ENCODE peak calls at places on chromosome X, in nine cellular contexts. E, J, P, R, Y, O, A, N and D are unnamed samples. For H3K36me3, the result is how much of the 10 kb centered on the place peaks cover.

GRCh38 chrX:24494544-24495113 is 29.5 kb downstream of the PDK3 start:
- DNase-seq in E (peak), J (peak), P (no peak), R (peak), Y (no peak), O (peak), A (peak), N (no peak), D (peak)

GRCh38 chrX:131783555-131784338 is 239.4 kb upstream of the STK26 start:
- DNase-seq in E (no peak), J (peak), P (peak), R (no peak), Y (peak), O (no peak), A (peak), N (no peak), D (no peak)

GRCh38 chrX:43969504-43970501 is 3.4 kb downstream of the NDP start:
- DNase-seq in E (no peak), J (no peak), P (no peak), R (peak), Y (no peak), O (no peak), A (peak), N (no peak), D (no peak)

GRCh38 chrX:78548012-78548411 is 111.1 kb downstream of the RTL3 start:
- DNase-seq in E (no peak), J (no peak), P (no peak), R (no peak), Y (no peak), O (no peak), A (peak), N (no peak), D (no peak)

GRCh38 chrX:130393451-130394074 is 8.1 kb upstream of the GPR119 start:
- DNase-seq in E (peak), J (no peak), P (peak), R (peak), Y (peak), O (peak), A (peak), N (peak), D (peak)

GRCh38 chrX:13339607-13340006 is 19.8 kb upstream of the ATXN3L start:
- DNase-seq in E (no peak), J (no peak), P (no peak), R (no peak), Y (no peak), O (no peak), A (no peak), N (no peak), D (no peak)

GRCh38 chrX:35842657-35843056 is 44.5 kb downstream of the MAGEB16 start:
- DNase-seq in E (no peak), J (no peak), P (peak), R (peak), Y (no peak), O (no peak), A (no peak), N (no peak), D (no peak)

GRCh38 chrX:30864383-30864785 is 24.7 kb downstream of the TAB3 start:
- DNase-seq in E (no peak), J (no peak), P (no peak), R (no peak), Y (no peak), O (peak), A (no peak), N (no peak), D (no peak)

GRCh38 chrX:43949669-43950068 is 23.5 kb downstream of the NDP start:
- DNase-seq in E (no peak), J (no peak), P (no peak), R (peak), Y (no peak), O (peak), A (no peak), N (no peak), D (peak)

GRCh38 chrX:39907964-39908616 is 189.7 kb downstream of the BCOR start:
- DNase-seq in E (peak), J (peak), P (no peak), R (no peak), Y (peak), O (peak), A (peak), N (peak), D (no peak)

GRCh38 chrX:150547511-150548115 is 20.8 kb upstream of the MTM1 start:
- DNase-seq in E (peak), J (peak), P (peak), R (peak), Y (peak), O (peak), A (peak), N (peak), D (no peak)

GRCh38 chrX:150546711-150547153 is 21.7 kb upstream of the MTM1 start:
- DNase-seq in E (no peak), J (no peak), P (no peak), R (no peak), Y (no peak), O (peak), A (no peak), N (no peak), D (no peak)

GRCh38 chrX:150548684-150549083 is 19.7 kb upstream of the MTM1 start:
- DNase-seq in E (no peak), J (no peak), P (no peak), R (no peak), Y (no peak), O (no peak), A (peak), N (no peak), D (no peak)

GRCh38 chrX:150544835-150545790 is 23.3 kb upstream of the MTM1 start:
- DNase-seq in E (no peak), J (no peak), P (no peak), R (no peak), Y (no peak), O (peak), A (no peak), N (no peak), D (no peak)

GRCh38 chrX:150548251-150548650 is 20.2 kb upstream of the MTM1 start:
- DNase-seq in E (no peak), J (no peak), P (no peak), R (no peak), Y (no peak), O (no peak), A (no peak), N (no peak), D (no peak)
- H3K4me3 ChIP-seq in E (no peak), J (no peak), P (no peak), R (no peak), Y (peak), O (peak), A (no peak), N (no peak), D (no peak)

DNA sequence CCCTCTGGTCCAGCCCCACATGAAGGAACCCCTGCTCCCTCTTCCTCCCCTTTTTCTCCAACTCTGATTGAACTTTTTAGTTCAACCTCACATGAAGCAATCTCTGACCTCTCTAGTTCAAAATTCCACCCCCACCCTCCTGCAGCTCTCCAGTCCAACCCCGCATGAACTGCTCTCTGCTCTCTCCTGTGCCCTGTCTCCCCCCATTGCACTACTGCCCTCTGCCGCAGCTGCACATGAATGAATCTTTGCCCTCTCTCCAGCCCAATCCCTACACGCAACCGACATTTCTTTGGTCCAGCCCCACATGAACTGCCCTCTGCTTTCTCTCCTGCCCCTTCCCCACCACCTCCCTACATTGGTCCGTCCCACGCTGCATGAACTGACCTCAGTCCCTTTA is 6.9 kb downstream of the CETN2 start:
- DNase-seq in E (no peak), J (no peak), P (no peak), R (no peak), Y (no peak), O (no peak), A (no peak), N (no peak), D (no peak)
- H3K36me3 ChIP-seq in E (under half), J (under half), P (under half), R (under half), Y (under half), O (under half), A (under half), N (under half), D (under half)

GRCh38 chrX:20421697-20422096 is 155.0 kb upstream of the RPS6KA3 start:
- DNase-seq in E (no peak), J (no peak), P (no peak), R (no peak), Y (no peak), O (no peak), A (no peak), N (no peak), D (no peak)

GRCh38 chrX:20420058-20420457 is 153.3 kb upstream of the RPS6KA3 start:
- DNase-seq in E (no peak), J (no peak), P (no peak), R (no peak), Y (no peak), O (no peak), A (no peak), N (no peak), D (no peak)

GRCh38 chrX:20421275-20421674 is 154.6 kb upstream of the RPS6KA3 start:
- DNase-seq in E (no peak), J (no peak), P (no peak), R (no peak), Y (no peak), O (no peak), A (no peak), N (no peak), D (no peak)

GRCh38 chrX:20418379-20418778 is 151.7 kb upstream of the RPS6KA3 start:
- DNase-seq in E (no peak), J (no peak), P (no peak), R (no peak), Y (no peak), O (no peak), A (no peak), N (no peak), D (no peak)

GRCh38 chrX:20418809-20419208 is 152.1 kb upstream of the RPS6KA3 start:
- DNase-seq in E (no peak), J (no peak), P (no peak), R (no peak), Y (no peak), O (no peak), A (no peak), N (no peak), D (no peak)
- H3K4me3 ChIP-seq in E (no peak), J (no peak), P (no peak), R (no peak), Y (no peak), O (no peak), A (no peak), N (no peak), D (no peak)

GRCh38 chrX:53236025-53236679 is 11.1 kb upstream of the KDM5C start:
- DNase-seq in E (no peak), J (no peak), P (no peak), R (no peak), Y (no peak), O (no peak), A (no peak), N (no peak), D (no peak)

GRCh38 chrX:53235566-53235965 is 10.6 kb upstream of the KDM5C start:
- DNase-seq in E (no peak), J (no peak), P (no peak), R (no peak), Y (no peak), O (no peak), A (no peak), N (no peak), D (no peak)

GRCh38 chrX:53234484-53234883 is 9.5 kb upstream of the KDM5C start:
- DNase-seq in E (no peak), J (no peak), P (no peak), R (no peak), Y (no peak), O (no peak), A (no peak), N (no peak), D (no peak)

GRCh38 chrX:53239474-53239873 is 14.5 kb upstream of the KDM5C start:
- DNase-seq in E (no peak), J (no peak), P (peak), R (no peak), Y (no peak), O (no peak), A (no peak), N (no peak), D (no peak)

GRCh38 chrX:53237056-53237455 is 12.0 kb upstream of the KDM5C start:
- DNase-seq in E (no peak), J (no peak), P (no peak), R (no peak), Y (no peak), O (no peak), A (no peak), N (no peak), D (no peak)
- H3K36me3 ChIP-seq in E (under half), J (under half), P (under half), R (under half), Y (under half), O (under half), A (under half), N (under half), D (under half)

DNA sequence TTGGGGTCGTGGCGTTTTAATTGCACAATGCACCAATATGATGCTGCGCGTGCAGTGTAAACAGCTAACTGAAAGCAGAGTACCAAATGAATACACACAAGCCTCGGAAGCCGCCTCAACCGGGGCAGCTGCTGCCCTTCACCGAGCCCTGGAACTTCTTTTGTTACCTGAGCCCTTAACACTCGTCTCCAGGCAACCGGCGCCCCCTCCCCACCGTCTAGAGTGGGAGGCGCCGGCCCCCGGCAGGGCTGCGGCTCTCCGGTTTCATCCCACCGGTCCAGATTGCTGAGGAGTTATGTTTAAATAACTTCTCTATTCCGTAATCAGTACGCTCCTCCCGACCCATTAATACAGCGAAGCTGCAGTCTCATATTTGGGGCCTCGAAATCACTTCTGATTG is 173.2 kb upstream of the TBL1X start:
- DNase-seq in E (no peak), J (no peak), P (no peak), R (peak), Y (no peak), O (no peak), A (no peak), N (no peak), D (peak)
- H3K4me3 ChIP-seq in E (no peak), J (no peak), P (no peak), R (no peak), Y (no peak), O (no peak), A (peak), N (no peak), D (no peak)

GRCh38 chrX:32268207-32268606 is 943.1 kb downstream of the DMD start:
- DNase-seq in E (no peak), J (no peak), P (no peak), R (no peak), Y (no peak), O (no peak), A (no peak), N (no peak), D (no peak)
- H3K36me3 ChIP-seq in E (under half), J (under half), P (under half), R (under half), Y (under half), O (under half), A (under half), N (under half), D (under half)

GRCh38 chrX:153885968-153886903 is at the start of gene L1CAM:
- DNase-seq in E (no peak), J (no peak), P (no peak), R (peak), Y (no peak), O (no peak), A (no peak), N (peak), D (peak)
- H3K4me3 ChIP-seq in E (no peak), J (no peak), P (no peak), R (peak), Y (no peak), O (peak), A (no peak), N (peak), D (peak)